ENCODE peak calls at places on chromosomes 12 and 14, in eight cellular contexts. C is suprapubic skin, V is transverse colon, B is stomach, W is sigmoid colon, M is HepG2, Q is K562, N is tibial nerve. O is an unnamed sample.

GRCh38 chr14:104426771-104427125 is 152.8 kb upstream of the C14orf180 start:
- DNase-seq in C (peak; percentile 49), Q (no peak), V (no peak), M (no peak), B (no peak), N (no peak), W (no peak), O (no peak)

GRCh38 chr12:13220848-13221247 is 24.3 kb downstream of the EMP1 start:
- DNase-seq in M (no peak), B (no peak), W (no peak), V (no peak), N (no peak), C (no peak), Q (no peak), O (no peak)

GRCh38 chr14:64038857-64039542 is 186.2 kb downstream of the SYNE2 start:
- DNase-seq in Q (no peak), M (no peak), C (no peak), B (no peak), V (no peak), W (no peak), N (no peak), O (no peak)

GRCh38 chr14:75205586-75205985 is 29.2 kb upstream of the TMED10 start:
- DNase-seq in C (no peak), Q (no peak), W (no peak), B (no peak), V (no peak), M (no peak), N (no peak), O (no peak)

GRCh38 chr12:116313194-116313910 is 35.9 kb upstream of the MED13L start:
- DNase-seq in Q (no peak), V (no peak), W (no peak), M (no peak), N (no peak), C (no peak), B (no peak), O (no peak)

GRCh38 chr12:32032205-32032810 is 73.1 kb downstream of the RESF1 start:
- DNase-seq in M (no peak), C (no peak), V (no peak), Q (no peak), N (no peak), B (no peak), W (no peak), O (no peak)

GRCh38 chr14:64937821-64938193 is 4.7 kb downstream of the GPX2 start:
- DNase-seq in V (no peak), Q (peak; percentile 10), B (no peak), M (peak; percentile 63), W (no peak), C (no peak), N (no peak), O (no peak)

GRCh38 chr14:24388474-24389179 is 10.2 kb upstream of the NYNRIN start:
- DNase-seq in Q (no peak), M (no peak), N (no peak), C (no peak), V (no peak), W (no peak), B (no peak), O (no peak)

GRCh38 chr12:57452181-57452936 is 2.7 kb upstream of the INHBE start:
- DNase-seq in N (no peak), B (no peak), M (no peak), C (no peak), Q (no peak), W (no peak), V (no peak), O (no peak)

GRCh38 chr12:24045816-24046257 is 96.4 kb upstream of the SOX5 start:
- DNase-seq in B (no peak), W (no peak), N (no peak), Q (no peak), C (no peak), M (peak; percentile 87), V (no peak), O (no peak)

GRCh38 chr12:265096-265495 is 2.5 kb upstream of the SLC6A13 start:
- DNase-seq in V (no peak), N (no peak), C (no peak), W (no peak), M (no peak), B (no peak), Q (no peak), O (no peak)

GRCh38 chr12:27615331-27615891 is 80.8 kb upstream of the REP15 start:
- DNase-seq in C (no peak), V (no peak), N (no peak), Q (no peak), M (no peak), W (no peak), B (no peak), O (no peak)

GRCh38 chr14:65849558-65849957 is 437.0 kb downstream of the FUT8 start:
- DNase-seq in W (no peak), M (no peak), V (no peak), Q (no peak), N (no peak), C (no peak), B (no peak), O (no peak)

GRCh38 chr14:89507926-89508460 is 91.0 kb upstream of the FOXN3 start:
- DNase-seq in Q (no peak), B (no peak), N (no peak), W (no peak), M (no peak), V (no peak), C (no peak), O (no peak)

GRCh38 chr12:117231750-117232149 is 41.5 kb upstream of the FBXO21 start:
- DNase-seq in C (no peak), V (no peak), B (no peak), W (no peak), M (no peak), Q (no peak), N (no peak), O (no peak)

GRCh38 chr14:50784683-50785505 is 46.1 kb downstream of the NIN start:
- DNase-seq in M (no peak), C (no peak), B (no peak), W (no peak), V (no peak), Q (no peak), N (no peak), O (no peak)

GRCh38 chr12:97306121-97306520 is 156.5 kb upstream of the RMST start:
- DNase-seq in M (no peak), B (no peak), V (no peak), C (no peak), W (no peak), N (no peak), Q (no peak), O (no peak)

GRCh38 chr12:14394317-14395058 is 29.0 kb downstream of the ATF7IP start:
- DNase-seq in N (no peak), M (peak; percentile 69), W (no peak), V (no peak), B (peak; percentile 38), C (no peak), Q (peak; percentile 51), O (no peak)

GRCh38 chr14:50318031-50318626 is 6.0 kb downstream of the DMAC2L start:
- DNase-seq in C (no peak), M (peak; percentile 27), W (no peak), V (no peak), N (no peak), Q (no peak), B (no peak), O (no peak)

GRCh38 chr14:57560681-57561080 is 67.0 kb upstream of the CCDC198 start:
- DNase-seq in M (no peak), Q (no peak), N (no peak), V (no peak), B (no peak), C (no peak), W (no peak), O (no peak)

GRCh38 chr12:120903818-120904773 is at the start of gene SPPL3:
- DNase-seq in V (peak; percentile 95), N (peak; percentile 89), B (peak; percentile 94), C (peak; percentile 95), Q (peak; percentile 95), W (peak; percentile 95), M (peak; percentile 75), O (peak; percentile 96)
- TF ChIP-seq POLR2A in V (peak; percentile 32), N (peak; percentile 54), B (no peak), C (no peak), Q (peak; percentile 80), W (peak; percentile 45), M (peak; percentile 27), O (peak; percentile 52)

GRCh38 chr12:54959291-54960018 is 25.1 kb downstream of the TESPA1 start:
- DNase-seq in Q (no peak), B (no peak), C (no peak), W (no peak), N (no peak), M (no peak), V (no peak), O (no peak)
- TF ChIP-seq EP300 in Q (no peak), B (no peak), C (no peak), W (no peak), N (no peak), M (no peak), V (no peak), O (no peak)

DNA sequence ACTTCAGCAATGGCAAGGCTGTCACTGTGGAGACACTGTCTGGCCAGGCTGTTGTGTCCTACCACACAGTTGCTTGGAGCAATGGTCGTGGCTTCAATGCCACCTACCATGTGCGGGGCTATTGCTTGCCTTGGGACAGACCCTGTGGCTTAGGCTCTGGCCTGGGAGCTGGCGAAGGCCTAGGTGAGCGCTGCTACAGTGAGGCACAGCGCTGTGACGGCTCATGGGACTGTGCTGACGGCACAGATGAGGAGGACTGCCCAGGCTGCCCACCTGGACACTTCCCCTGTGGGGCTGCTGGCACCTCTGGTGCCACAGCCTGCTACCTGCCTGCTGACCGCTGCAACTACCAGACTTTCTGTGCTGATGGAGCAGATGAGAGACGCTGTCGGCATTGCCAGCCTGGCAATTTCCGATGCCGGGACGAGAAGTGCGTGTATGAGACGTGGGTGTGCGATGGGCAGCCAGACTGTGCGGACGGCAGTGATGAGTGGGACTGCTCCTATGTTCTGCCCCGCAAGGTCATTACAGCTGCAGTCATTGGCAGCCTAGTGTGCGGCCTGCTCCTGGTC is 4.3 kb downstream of the LRP10 start:
- DNase-seq in V (no peak), B (no peak), W (no peak), M (no peak), C (no peak), Q (no peak), N (no peak), O (no peak)
- H3K36me3 ChIP-seq in V (no peaks in the 10 kb centered on the region), B (peaks cover 71% of the 10 kb centered on the region), W (peaks cover 65% of the 10 kb centered on the region), M (peaks cover 14% of the 10 kb centered on the region), C (peaks cover 72% of the 10 kb centered on the region), Q (peaks cover 47% of the 10 kb centered on the region), N (peaks cover 71% of the 10 kb centered on the region), O (no peaks in the 10 kb centered on the region)

GRCh38 chr12:56042430-56043203 is 899 bp downstream of the RPS26 start:
- DNase-seq in N (no peak), W (no peak), V (peak; percentile 24), Q (no peak), M (no peak), C (no peak), B (no peak), O (no peak)

GRCh38 chr12:56040151-56040550 is 1.6 kb upstream of the RPS26 start:
- DNase-seq in M (no peak), B (no peak), W (no peak), C (no peak), V (no peak), N (no peak), Q (no peak), O (no peak)

GRCh38 chr12:56038022-56038665 is 3.6 kb upstream of the RPS26 start:
- DNase-seq in B (no peak), C (no peak), N (no peak), M (no peak), Q (no peak), W (no peak), V (no peak), O (no peak)

GRCh38 chr12:56040963-56041578 is 647 bp upstream of the RPS26 start:
- DNase-seq in N (no peak), V (no peak), C (no peak), B (no peak), M (no peak), W (no peak), Q (no peak), O (no peak)

GRCh38 chr12:56041579-56042429 is at the start of gene RPS26:
- DNase-seq in C (peak; percentile 97), N (peak; percentile 90), Q (peak; percentile 92), V (peak; percentile 96), W (peak; percentile 98), B (peak; percentile 95), M (peak; percentile 99), O (peak; percentile 98)
- TF ChIP-seq POLR2A in C (peak; percentile 91), N (peak; percentile 67), Q (peak; percentile 100), V (peak; percentile 99), W (peak; percentile 97), B (peak; percentile 71), M (peak; percentile 98), O (peak; percentile 94)